ENCODE peak calls at places on chromosomes 4 and X, in nine cellular contexts. C is astrocyte, O is GM23338, N is ovary, H is H9, J is lung, G is HCT116, P is left ventricle myocardium inferior, Q is spleen. F is an unnamed sample. For H3K4me1, the result is how much of the 10 kb centered on the place peaks cover.

GRCh38 chr4:62470421-62470983 is 1270.4 kb downstream of the ADGRL3 start:
- DNase-seq in G (no peak), P (no peak), C (no peak), Q (no peak), H (no peak), J (no peak), N (no peak), O (no peak), F (no peak)

GRCh38 chr4:97121493-97121892 is 1021.8 kb downstream of the STPG2 start:
- DNase-seq in O (peak), N (no peak), Q (no peak), P (no peak), C (no peak), J (no peak), H (no peak), G (no peak), F (no peak)

GRCh38 chr4:105455998-105456397 is 17.9 kb downstream of the PPA2 start:
- DNase-seq in P (no peak), N (no peak), O (no peak), J (no peak), C (peak), G (no peak), H (no peak), Q (no peak), F (no peak)

GRCh38 chrX:41759817-41760216 is 35.8 kb downstream of the GPR82 start:
- DNase-seq in G (peak), N (no peak), J (no peak), C (no peak), O (peak), Q (no peak), H (no peak), P (no peak), F (no peak)

GRCh38 chr4:124631760-124632159 is 80.8 kb downstream of the ANKRD50 start:
- DNase-seq in C (peak), N (no peak), G (peak), O (no peak), J (peak), H (no peak), P (no peak), Q (no peak), F (peak)

GRCh38 chr4:135601351-135601750 is 1399.8 kb upstream of the PABPC4L start:
- DNase-seq in Q (no peak), N (no peak), J (no peak), P (no peak), C (peak), G (no peak), O (no peak), H (no peak), F (no peak)

GRCh38 chr4:147480891-147481576 is at the start of gene EDNRA:
- DNase-seq in C (peak), O (peak), H (peak), P (peak), J (no peak), G (no peak), Q (no peak), N (peak), F (peak)

GRCh38 chr4:10765386-10765785 is 80.8 kb upstream of the CLNK start:
- DNase-seq in J (no peak), C (no peak), O (no peak), G (no peak), H (no peak), P (no peak), Q (no peak), N (no peak), F (no peak)

GRCh38 chrX:13081385-13082285 is 37.2 kb upstream of the FAM9C start:
- DNase-seq in Q (no peak), G (no peak), P (no peak), N (no peak), C (no peak), J (no peak), H (no peak), O (no peak), F (no peak)

GRCh38 chr4:105128208-105128607 is 18.5 kb upstream of the TET2 start:
- DNase-seq in Q (no peak), J (no peak), N (no peak), C (no peak), O (no peak), P (no peak), G (no peak), H (no peak), F (no peak)

GRCh38 chrX:108439434-108439883 is at the start of gene COL4A5:
- DNase-seq in G (peak), C (peak), Q (no peak), P (peak), O (peak), H (peak), J (peak), N (peak), F (peak)

GRCh38 chr4:99987681-99988080 is 37.6 kb upstream of the H2AZ1 start:
- DNase-seq in P (no peak), Q (no peak), N (no peak), J (no peak), H (no peak), O (no peak), C (no peak), G (no peak), F (no peak)

GRCh38 chr4:133802741-133803140 is 398.8 kb downstream of the PABPC4L start:
- DNase-seq in Q (no peak), O (no peak), J (no peak), G (no peak), C (peak), N (no peak), H (no peak), P (no peak), F (no peak)

GRCh38 chr4:186761281-186761897 is 37.7 kb upstream of the FAT1 start:
- DNase-seq in P (no peak), O (no peak), G (no peak), J (no peak), Q (no peak), C (no peak), H (no peak), N (no peak), F (no peak)

GRCh38 chr4:146124023-146124680 is 51.4 kb upstream of the LSM6 start:
- DNase-seq in H (peak), N (no peak), C (no peak), G (no peak), O (peak), P (no peak), Q (no peak), J (no peak), F (no peak)

GRCh38 chr4:114272226-114272625 is 292.8 kb upstream of the ARSJ start:
- DNase-seq in H (no peak), N (no peak), O (no peak), J (no peak), Q (no peak), G (peak), C (peak), P (no peak), F (no peak)

GRCh38 chr4:24470681-24471622 is 113.4 kb downstream of the DHX15 start:
- DNase-seq in J (no peak), H (peak), P (peak), C (peak), O (peak), N (peak), Q (no peak), G (no peak), F (peak)

GRCh38 chr4:137892134-137892533 is 350.0 kb downstream of the SLC7A11 start:
- DNase-seq in P (no peak), O (no peak), J (no peak), G (no peak), N (no peak), C (peak), H (no peak), Q (no peak), F (no peak)

GRCh38 chr4:153218961-153219360 is 14.7 kb downstream of the TRIM2 start:
- DNase-seq in C (no peak), O (no peak), Q (no peak), J (no peak), N (no peak), P (no peak), H (no peak), G (no peak), F (no peak)

GRCh38 chr4:100016191-100016590 is 66.1 kb upstream of the H2AZ1 start:
- DNase-seq in N (no peak), G (no peak), O (no peak), C (no peak), Q (no peak), J (no peak), H (no peak), P (no peak), F (no peak)

GRCh38 chr4:128600996-128601857 is 208.3 kb upstream of the JADE1 start:
- DNase-seq in G (peak), O (no peak), Q (no peak), P (peak), C (peak), H (no peak), N (peak), J (peak), F (peak)

GRCh38 chr4:1033840-1034551 is 22.6 kb downstream of the FGFRL1 start:
- DNase-seq in H (no peak), P (peak), O (no peak), N (peak), J (no peak), G (no peak), Q (no peak), C (peak), F (peak)

GRCh38 chr4:30720021-30720655 is at the start of gene PCDH7:
- DNase-seq in C (peak), N (peak), O (peak), J (no peak), Q (no peak), H (peak), G (no peak), P (peak), F (peak)

GRCh38 chr4:183140911-183141320 is 41.9 kb downstream of the WWC2 start:
- DNase-seq in C (peak), Q (no peak), J (no peak), G (no peak), O (no peak), P (no peak), N (no peak), H (no peak), F (no peak)

GRCh38 chr4:183141997-183142396 is 42.9 kb downstream of the WWC2 start:
- DNase-seq in P (no peak), N (no peak), C (no peak), Q (no peak), O (no peak), H (no peak), J (no peak), G (no peak), F (no peak)

GRCh38 chr4:183139972-183140570 is 41.0 kb downstream of the WWC2 start:
- DNase-seq in Q (no peak), G (no peak), O (no peak), C (peak), P (no peak), N (no peak), J (no peak), H (no peak), F (no peak)

GRCh38 chr4:183145773-183146172 is 46.7 kb downstream of the WWC2 start:
- DNase-seq in J (no peak), C (no peak), N (no peak), G (no peak), H (no peak), O (no peak), Q (no peak), P (no peak), F (no peak)

DNA sequence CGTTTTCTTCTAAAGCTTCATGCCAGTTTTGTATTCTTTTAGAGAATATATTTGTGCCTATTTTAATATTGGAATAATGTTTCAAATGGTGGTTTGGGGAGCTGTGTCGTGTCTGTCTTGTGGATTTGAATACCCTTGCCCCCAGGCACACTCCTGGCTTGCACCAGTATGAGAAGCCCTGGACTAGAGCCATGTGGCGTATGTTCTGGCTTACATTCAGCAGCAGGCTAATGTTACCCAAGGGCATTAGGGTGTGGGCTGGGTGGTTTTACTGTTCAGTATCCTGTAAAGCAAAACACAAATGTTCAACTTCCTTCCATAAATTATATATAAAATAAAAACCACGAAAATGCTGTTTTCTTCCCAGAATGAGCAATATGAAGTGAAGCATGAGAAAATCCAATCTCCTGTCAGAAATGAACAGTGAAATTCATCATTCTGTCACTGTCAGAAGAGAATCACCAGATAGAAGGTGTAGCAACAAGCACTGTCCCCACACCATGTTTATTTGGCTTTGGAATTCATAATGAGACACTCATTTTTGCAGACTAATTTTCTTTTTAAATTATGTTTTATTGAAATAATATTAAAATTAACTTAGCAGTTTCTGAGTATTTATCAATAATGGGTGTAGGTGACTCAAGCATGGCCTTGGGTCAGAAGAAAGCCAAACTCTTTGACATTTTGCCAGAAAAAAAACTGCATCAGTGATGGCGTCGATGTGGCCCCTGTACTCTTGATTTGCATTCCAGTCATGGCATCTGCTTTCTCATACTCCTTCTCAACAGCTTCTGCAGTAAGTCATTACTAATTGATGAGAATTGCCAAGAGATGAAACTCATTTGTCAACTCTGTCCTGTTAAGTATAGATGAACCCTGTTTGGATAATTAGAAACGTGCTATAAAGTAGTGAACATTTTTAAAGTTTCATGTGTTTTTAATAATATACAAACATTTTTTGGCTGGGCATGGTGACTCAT is 43.8 kb downstream of the WWC2 start:
- DNase-seq in J (no peak), G (no peak), Q (no peak), P (peak), N (no peak), C (peak), H (no peak), O (no peak), F (peak)
- H3K4me1 ChIP-seq in J (under half), G (under half), Q (under half), P (half or more), N (under half), C (under half), H (under half), O (half or more), F (half or more)

DNA sequence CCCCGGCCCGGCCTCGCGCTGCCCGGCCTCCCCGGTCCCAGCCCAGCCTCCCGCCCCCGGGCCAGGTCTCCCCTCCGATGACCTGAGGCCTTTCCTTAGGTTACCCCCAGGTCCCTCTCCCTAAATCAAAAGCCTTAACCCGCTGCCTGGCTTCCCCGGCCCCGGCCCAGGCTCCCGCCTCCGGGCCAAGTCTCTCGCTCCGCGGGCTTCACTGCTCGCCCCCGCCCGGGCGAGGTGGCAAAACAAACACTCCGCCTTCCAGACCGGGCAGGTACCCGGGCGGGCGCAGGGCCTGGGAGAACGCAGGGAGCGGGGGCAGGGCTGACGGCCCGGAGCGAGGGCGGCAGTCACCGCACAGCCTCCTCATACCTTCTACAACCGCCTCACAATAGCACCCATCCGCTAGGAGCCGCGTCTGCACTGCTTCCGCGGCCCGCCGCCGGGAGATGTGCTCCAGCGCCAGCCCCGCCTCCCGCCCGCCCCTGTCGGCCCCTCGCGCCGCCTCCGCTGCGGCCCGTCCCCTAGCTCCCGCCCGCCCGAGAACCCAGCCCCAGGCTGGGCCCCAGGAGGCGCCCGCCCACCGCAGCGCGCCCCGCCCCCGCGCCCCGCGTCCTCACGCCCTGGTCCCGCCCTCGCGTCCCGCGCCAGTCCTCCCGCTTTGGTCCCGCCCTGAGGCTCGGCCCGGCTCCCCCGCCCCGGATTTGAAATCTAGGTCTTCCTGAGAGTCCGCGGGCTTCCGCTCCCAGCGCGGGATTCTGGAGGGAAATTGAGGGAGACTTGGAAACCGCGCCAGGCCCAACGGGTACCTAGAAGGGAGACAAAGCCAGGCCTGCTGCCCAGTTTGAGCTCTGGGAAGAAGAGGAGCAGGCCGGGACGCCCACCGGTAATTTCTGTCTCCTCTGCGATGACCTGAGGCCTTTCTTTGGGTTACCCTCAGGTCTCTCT is at the start of the genes CASP3 and PRIMPOL:
- DNase-seq in N (peak), P (peak), G (peak), C (peak), Q (peak), H (peak), J (peak), O (peak), F (peak)
- TF ChIP-seq CTCF in N (peak), P (peak), G (no peak), C (no peak), Q (peak), H (peak), J (no peak), O (no peak), F (peak)

DNA sequence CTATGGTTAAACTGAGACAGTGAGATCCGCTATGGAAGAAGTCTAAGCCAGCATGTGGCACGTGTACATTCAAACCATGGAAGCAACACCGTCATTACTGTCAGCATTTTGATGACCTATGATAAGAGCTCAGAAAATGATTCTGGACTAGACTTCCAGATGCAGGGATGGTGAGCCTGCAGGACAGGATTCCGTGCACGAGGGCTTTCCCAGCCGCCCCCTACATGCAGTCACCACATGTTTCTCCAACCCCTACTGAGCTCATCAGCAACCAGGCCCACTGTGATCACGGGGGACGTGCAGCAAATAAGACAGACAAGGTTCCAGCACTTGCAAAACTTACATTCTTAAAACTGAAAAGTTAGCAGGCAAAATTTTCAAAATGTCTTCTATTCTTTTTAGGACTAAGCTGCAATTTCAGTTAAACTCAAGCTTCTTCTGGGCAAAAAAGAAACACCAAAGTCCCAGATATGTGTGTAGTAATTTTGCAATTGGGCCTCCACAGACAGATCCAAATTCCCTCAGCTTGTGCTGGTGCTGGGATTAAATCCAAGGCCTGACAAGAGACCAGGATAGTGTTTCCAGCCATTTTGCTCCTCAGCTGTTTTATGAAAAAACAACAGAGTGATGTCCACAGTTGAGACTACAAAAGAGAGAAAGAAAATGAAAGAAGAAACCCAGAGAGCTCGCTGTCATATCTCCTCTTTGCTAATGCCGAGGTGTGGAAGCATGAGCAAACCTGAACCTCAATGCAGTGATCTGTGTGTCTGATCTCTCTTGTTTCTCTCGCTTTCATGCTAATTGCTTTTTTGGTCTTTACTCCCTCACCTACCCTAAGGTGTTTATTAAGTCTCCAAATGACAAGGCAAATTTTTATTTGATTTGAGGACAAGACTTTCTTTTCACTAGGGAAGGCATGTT is 118.2 kb downstream of the AFAP1 start:
- DNase-seq in J (no peak), O (no peak), G (no peak), H (no peak), Q (peak), P (no peak), C (no peak), N (no peak), F (no peak)
- H3K27ac ChIP-seq in J (no peak), O (no peak), G (no peak), H (no peak), Q (no peak), P (peak), C (peak), N (peak), F (peak)

DNA sequence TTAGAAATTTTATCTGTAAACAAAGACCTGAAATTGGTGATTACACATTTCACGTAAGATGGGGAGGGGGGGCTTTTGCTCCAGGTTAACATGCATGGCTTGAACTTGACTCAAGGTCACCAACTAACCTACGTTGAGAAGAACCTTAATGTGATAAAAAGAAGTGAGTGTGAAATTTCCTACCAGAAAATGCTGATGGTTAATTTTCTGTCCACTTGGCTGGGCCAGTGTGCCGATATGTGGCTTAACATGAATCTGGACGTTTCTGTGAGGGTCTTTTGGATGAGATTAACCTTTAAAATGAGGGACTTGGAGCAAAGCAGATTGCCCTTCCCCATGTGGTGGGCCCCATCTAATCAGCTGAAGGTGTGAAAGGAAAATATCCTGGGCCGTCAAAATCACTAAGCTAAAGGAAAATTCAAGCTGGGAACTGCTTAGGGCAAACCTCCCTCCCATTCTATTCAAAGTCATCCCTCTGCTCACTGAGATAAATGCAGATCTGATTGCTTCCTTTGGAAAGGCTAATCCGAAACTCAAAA is 107.3 kb upstream of the ENPP6 start:
- DNase-seq in C (no peak), N (no peak), O (no peak), Q (no peak), G (no peak), P (no peak), J (no peak), H (no peak), F (no peak)
- H3K4me1 ChIP-seq in C (under half), N (under half), O (under half), Q (under half), G (under half), P (under half), J (under half), H (under half), F (under half)

GRCh38 chr4:155807021-155807420 is 48.2 kb downstream of the GUCY1B1 start:
- DNase-seq in G (no peak), P (no peak), J (no peak), N (no peak), H (no peak), Q (no peak), O (no peak), C (peak), F (no peak)

GRCh38 chr4:155805016-155805415 is 46.2 kb downstream of the GUCY1B1 start:
- DNase-seq in H (no peak), Q (no peak), J (no peak), G (no peak), N (no peak), C (peak), O (no peak), P (no peak), F (no peak)

GRCh38 chr4:155811171-155811570 is 52.4 kb downstream of the GUCY1B1 start:
- DNase-seq in O (no peak), C (peak), N (no peak), J (no peak), G (no peak), P (no peak), Q (no peak), H (no peak), F (no peak)

GRCh38 chr4:155809835-155810234 is 51.0 kb downstream of the GUCY1B1 start:
- DNase-seq in H (no peak), C (peak), N (no peak), J (no peak), Q (no peak), G (peak), O (peak), P (no peak), F (no peak)
- TF ChIP-seq CTCF in H (peak), C (peak), N (peak), J (peak), Q (peak), G (peak), O (peak), P (peak), F (peak)

F was measured in heart right ventricle.